ENCODE peak calls at places on chromosomes 11 and 22, in nine cellular contexts. B is endothelial cell; Q is CD8-positive, alpha-beta T cell; K is HFF-Myc; N is heart right ventricle; H is nephron progenitor cell; I is GM23338; F is fibroblast of mammary gland; R is thoracic aorta. Y is an unnamed sample.

GRCh38 chr11:104946907-104947306 is 21.5 kb downstream of the CASP4 start:
- DNase-seq in B (peak; percentile 8), Q (no peak), K (no peak), N (no peak), H (no peak), I (peak; percentile 71), F (peak; percentile 72), R (no peak), Y (no peak)

GRCh38 chr22:19631899-19632670 is 82.2 kb upstream of the SEPTIN5 start:
- DNase-seq in B (peak; percentile 63), Q (no peak), K (no peak), N (no peak), H (peak; percentile 54), I (peak; percentile 85), F (peak; percentile 40), R (no peak), Y (peak; percentile 42)

GRCh38 chr11:12278766-12279671 is 98.4 kb upstream of the PARVA start:
- DNase-seq in B (no peak), Q (no peak), K (no peak), N (no peak), H (no peak), I (no peak), F (no peak), R (no peak), Y (no peak)

GRCh38 chr11:12727556-12728070 is 53.4 kb downstream of the TEAD1 start:
- DNase-seq in B (no peak), Q (no peak), K (no peak), N (no peak), H (no peak), I (no peak), F (no peak), R (no peak), Y (no peak)

GRCh38 chr11:70141490-70142014 is 61.5 kb upstream of the FADD start:
- DNase-seq in B (no peak), Q (no peak), K (no peak), N (no peak), H (no peak), I (no peak), F (no peak), R (no peak), Y (no peak)

GRCh38 chr11:359181-359714 is 10.1 kb upstream of the B4GALNT4 start:
- DNase-seq in B (no peak), Q (no peak), K (no peak), N (no peak), H (no peak), I (no peak), F (no peak), R (no peak), Y (no peak)

GRCh38 chr11:32143378-32143777 is 52.5 kb downstream of the RCN1 start:
- DNase-seq in B (no peak), Q (no peak), K (no peak), N (no peak), H (no peak), I (no peak), F (peak; percentile 16), R (no peak), Y (no peak)

GRCh38 chr11:108733479-108734116 is 68.7 kb downstream of the DDX10 start:
- DNase-seq in B (no peak), Q (no peak), K (peak; percentile 50), N (no peak), H (no peak), I (peak; percentile 11), F (peak; percentile 84), R (no peak), Y (no peak)

GRCh38 chr11:9646324-9646723 is 17.6 kb upstream of the SWAP70 start:
- DNase-seq in B (no peak), Q (no peak), K (no peak), N (no peak), H (no peak), I (no peak), F (no peak), R (no peak), Y (no peak)

GRCh38 chr11:129894281-129895125 is 875 bp downstream of the NFRKB start:
- DNase-seq in B (no peak), Q (no peak), K (no peak), N (no peak), H (no peak), I (no peak), F (no peak), R (no peak), Y (no peak)

GRCh38 chr22:30861688-30862552 is 106.7 kb downstream of the MORC2 start:
- DNase-seq in B (peak; percentile 4), Q (no peak), K (no peak), N (no peak), H (no peak), I (no peak), F (no peak), R (no peak), Y (no peak)

GRCh38 chr22:30861131-30861530 is 107.4 kb downstream of the MORC2 start:
- DNase-seq in B (no peak), Q (no peak), K (no peak), N (no peak), H (no peak), I (no peak), F (no peak), R (no peak), Y (no peak)

GRCh38 chr22:30865656-30866055 is 102.9 kb downstream of the MORC2 start:
- DNase-seq in B (no peak), Q (no peak), K (no peak), N (no peak), H (no peak), I (no peak), F (no peak), R (no peak), Y (no peak)

GRCh38 chr22:30864441-30865420 is 103.8 kb downstream of the MORC2 start:
- DNase-seq in B (no peak), Q (no peak), K (no peak), N (no peak), H (no peak), I (no peak), F (no peak), R (no peak), Y (no peak)

DNA sequence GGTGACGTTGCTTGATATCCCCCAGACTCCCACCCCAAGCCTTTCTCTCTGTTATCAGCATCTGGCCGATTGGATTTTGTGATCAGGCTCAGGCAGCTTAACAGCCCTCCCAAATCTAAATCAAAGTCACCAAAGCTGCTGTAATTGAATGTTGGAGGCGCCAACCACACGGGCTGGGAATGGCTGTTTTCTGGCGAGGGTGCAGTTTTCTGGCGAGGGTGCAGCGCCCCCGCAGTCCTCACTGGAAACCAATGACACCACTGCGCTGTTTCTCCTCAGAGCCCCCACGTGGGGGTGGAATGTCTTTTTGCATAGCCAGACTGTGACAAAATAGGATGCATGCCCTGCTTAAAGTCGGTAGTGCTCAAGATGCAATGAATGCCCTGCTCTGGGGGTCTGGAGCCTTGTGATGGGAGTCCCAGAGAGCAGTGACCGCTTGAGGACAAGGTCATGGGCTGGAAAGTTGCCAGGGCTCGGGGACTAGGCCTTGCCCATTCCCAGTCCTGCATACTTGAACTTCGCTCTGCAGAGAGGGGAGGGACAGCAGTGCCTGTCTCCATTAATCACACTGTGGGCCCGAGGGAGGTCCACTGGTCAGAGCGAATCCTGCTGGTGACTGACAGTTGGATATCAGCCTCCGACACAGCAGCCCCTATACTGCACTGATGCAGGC is 105.3 kb downstream of the MORC2 start:
- DNase-seq in B (no peak), Q (no peak), K (no peak), N (no peak), H (no peak), I (peak; percentile 62), F (peak; percentile 16), R (no peak), Y (peak; percentile 0)
- TF ChIP-seq CTCF in B (no peak), Q (no peak), K (no peak), N (no peak), H (no peak), I (peak; percentile 45), F (no peak), R (no peak), Y (no peak)

DNA sequence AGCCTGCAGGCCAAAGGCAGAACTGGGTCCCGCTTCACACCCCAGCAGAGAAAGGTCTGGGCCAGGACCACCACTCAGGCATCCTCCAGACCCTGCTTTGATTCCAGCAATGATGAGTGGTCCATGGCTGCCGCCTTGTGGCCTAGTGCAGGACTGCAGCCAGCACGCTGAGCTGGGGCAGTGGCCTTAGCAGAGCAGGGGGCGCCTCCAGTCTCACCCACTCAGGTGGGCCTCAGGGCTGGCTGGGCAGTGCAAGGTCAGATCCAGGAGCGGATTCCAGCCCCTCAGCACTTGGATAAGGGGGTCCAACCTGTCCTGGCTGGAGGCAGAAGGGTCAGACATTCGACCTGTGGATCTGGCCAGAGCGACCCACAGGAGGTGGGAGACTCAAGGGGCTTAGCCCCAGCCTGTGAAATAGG is 9.6 kb upstream of the PDE2A start:
- DNase-seq in B (peak; percentile 93), Q (peak; percentile 58), K (no peak), N (peak; percentile 73), H (peak; percentile 93), I (peak; percentile 82), F (peak; percentile 38), R (no peak), Y (peak; percentile 94)
- TF ChIP-seq CTCF in B (peak; percentile 88), Q (peak; percentile 90), K (peak; percentile 92), N (peak; percentile 87), H (peak; percentile 96), I (peak; percentile 87), F (peak; percentile 85), R (peak; percentile 94), Y (peak; percentile 87)

GRCh38 chr11:126034026-126034822 is 28.4 kb downstream of the CDON start:
- DNase-seq in B (no peak), Q (no peak), K (no peak), N (no peak), H (peak; percentile 22), I (no peak), F (no peak), R (no peak), Y (peak; percentile 6)
- TF ChIP-seq CTCF in B (no peak), Q (no peak), K (no peak), N (no peak), H (no peak), I (no peak), F (no peak), R (no peak), Y (no peak)

DNA sequence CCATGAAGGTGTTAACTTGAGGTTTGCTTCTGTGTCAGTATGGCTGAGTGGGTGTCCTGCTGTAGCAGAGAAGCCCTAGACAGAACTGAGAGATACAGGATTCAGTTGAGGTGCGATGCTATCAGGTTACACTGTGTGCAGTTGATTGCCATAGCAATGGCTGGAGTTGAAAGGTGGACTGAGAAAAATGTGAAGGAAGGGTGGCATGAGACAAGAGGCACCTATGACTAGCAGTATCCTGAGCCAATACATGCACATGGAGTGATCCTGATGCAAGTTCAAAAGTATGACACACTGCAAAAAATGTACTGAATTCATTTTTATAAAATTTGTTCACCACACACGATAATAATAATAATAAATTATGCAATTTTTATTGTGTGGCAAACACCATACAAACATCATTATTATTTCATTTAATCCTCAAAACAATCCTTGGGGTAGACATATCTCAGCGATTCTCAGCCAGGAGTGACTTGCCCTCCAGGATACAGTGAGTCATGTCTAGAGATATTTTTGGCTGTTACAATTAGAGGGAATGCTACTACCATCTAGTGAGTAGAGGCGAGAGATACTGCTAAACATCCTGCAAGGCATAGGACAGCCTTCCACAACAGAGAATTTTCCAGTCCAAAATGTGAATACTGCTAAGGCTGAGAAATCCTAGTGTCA is 3.9 kb upstream of the PIWIL4 start:
- DNase-seq in B (no peak), Q (no peak), K (peak; percentile 26), N (no peak), H (no peak), I (peak; percentile 39), F (peak; percentile 72), R (no peak), Y (no peak)
- TF ChIP-seq CTCF in B (no peak), Q (no peak), K (peak; percentile 38), N (peak; percentile 39), H (no peak), I (no peak), F (peak; percentile 39), R (peak; percentile 34), Y (no peak)

Y was measured in neural crest cell.